ENCODE peak calls at places on chromosomes 4 and X, in four cellular contexts. Q, C, Y and H are unnamed samples.

GRCh38 chr4:137267024-137267423 is 265.3 kb downstream of the PCDH18 start:
- DNase-seq in Y (no peak), Q (no peak), C (no peak), H (no peak)

GRCh38 chr4:66355328-66355727 is 685.0 kb upstream of the EPHA5 start:
- DNase-seq in Y (no peak), Q (no peak), C (no peak), H (no peak)

GRCh38 chr4:2339458-2340271 is 77.8 kb upstream of the MXD4 start:
- DNase-seq in C (no peak), Y (no peak), Q (no peak), H (no peak)

GRCh38 chr4:102564399-102564921 is 63.3 kb downstream of the NFKB1 start:
- DNase-seq in Q (no peak), Y (peak), C (peak), H (peak)

GRCh38 chr4:60757986-60758385 is 442.1 kb upstream of the ADGRL3 start:
- DNase-seq in C (no peak), Y (no peak), Q (no peak), H (no peak)

GRCh38 chr4:40986375-40986774 is 228.0 kb downstream of the APBB2 start:
- DNase-seq in Q (no peak), C (no peak), Y (no peak), H (no peak)

GRCh38 chr4:11817088-11817487 is 388.4 kb upstream of the HS3ST1 start:
- DNase-seq in Q (no peak), C (no peak), Y (no peak), H (no peak)

GRCh38 chr4:165288639-165289428 is 38.6 kb upstream of the MSMO1 start:
- DNase-seq in Q (no peak), C (no peak), Y (no peak), H (no peak)

GRCh38 chrX:52574416-52575275 is 57.8 kb upstream of the XAGE1B start:
- DNase-seq in C (peak), Q (peak), Y (peak), H (peak)

GRCh38 chrX:17072726-17073125 is 126.3 kb downstream of the REPS2 start:
- DNase-seq in Y (no peak), C (no peak), Q (no peak), H (no peak)

GRCh38 chrX:11768039-11768438 is 10.0 kb downstream of the MSL3 start:
- DNase-seq in Q (no peak), C (no peak), Y (no peak), H (no peak)

GRCh38 chr4:65046496-65047101 is 623.7 kb downstream of the EPHA5 start:
- DNase-seq in C (no peak), Q (no peak), Y (no peak), H (no peak)

DNA sequence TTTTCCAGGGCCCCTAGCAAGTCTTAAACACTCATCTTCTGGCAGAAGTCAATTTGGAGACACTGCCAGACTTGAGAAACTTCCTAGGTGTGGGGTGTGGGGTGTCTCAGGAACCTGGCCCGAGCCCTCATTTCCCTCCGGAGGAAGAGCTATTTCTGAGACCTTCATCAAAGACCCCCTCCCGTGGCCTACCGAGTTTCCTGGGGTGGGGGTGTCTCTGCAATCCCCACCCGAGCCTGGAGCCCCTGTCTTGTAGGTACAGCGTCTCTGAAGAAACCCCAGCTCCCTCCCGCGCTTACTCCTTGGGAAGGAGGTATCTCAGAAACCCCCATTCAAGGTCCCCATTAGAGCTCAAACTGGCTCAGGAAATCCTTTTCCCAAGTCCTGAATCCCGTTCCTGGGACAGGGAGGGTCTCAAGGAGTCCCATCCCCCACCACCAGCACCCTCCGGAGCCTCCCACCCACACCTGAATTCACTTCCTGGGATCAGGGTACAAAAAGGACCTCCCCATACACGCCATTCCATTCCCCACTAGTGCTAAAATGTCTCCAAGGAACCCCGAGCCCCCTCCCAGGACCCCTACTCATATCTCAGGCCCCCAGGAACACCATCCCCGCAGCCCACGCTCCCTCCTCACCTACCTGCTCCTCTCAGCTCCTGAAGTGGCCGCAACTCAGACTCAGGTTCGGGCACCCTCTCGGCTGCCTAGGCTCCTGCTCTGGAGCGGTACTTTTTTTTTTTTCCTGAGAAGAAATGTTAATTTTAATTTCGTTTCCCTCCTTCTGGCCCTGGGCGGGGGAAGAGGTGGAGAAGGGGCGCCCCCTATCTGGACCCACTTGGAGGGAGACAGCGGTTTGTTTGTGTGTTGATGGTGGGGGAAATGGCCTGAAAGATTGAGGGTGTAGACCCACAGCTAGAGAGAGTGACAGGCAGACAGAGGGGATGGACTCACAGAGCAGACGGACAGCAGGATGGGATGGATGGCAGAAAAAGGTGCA is 1.1 kb downstream of the SLC38A5 start:
- DNase-seq in C (peak), Y (no peak), Q (peak), H (no peak)
- TF ChIP-seq SPI1 in C (no peak), Y (no peak), Q (no peak), H (no peak)

DNA sequence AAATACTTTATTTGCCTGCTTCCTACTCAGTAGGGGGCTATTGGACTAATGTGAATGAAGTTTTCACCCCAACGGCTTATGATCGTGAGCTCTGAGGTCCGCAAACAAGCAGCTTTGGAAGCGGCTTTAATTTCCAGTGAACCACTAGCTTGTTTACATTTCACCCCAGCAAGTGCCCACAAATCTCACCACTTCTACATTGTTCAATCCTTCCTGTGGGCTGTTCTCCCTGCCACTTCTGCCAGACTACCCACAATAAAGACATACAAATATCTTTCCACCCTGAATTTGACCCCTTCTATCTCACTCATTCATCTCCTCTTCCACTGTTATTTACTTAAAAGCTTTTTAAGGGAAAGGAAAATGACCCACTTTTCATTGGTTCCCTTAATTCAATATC is 98.0 kb downstream of the CDS1 start:
- DNase-seq in Q (no peak), Y (no peak), C (no peak), H (no peak)
- TF ChIP-seq SPI1 in Q (no peak), Y (no peak), C (no peak), H (no peak)

GRCh38 chr4:24912252-24913098 is at the start of gene CCDC149:
- DNase-seq in Y (no peak), Q (peak), C (peak), H (peak)
- TF ChIP-seq SPI1 in Y (no peak), Q (no peak), C (no peak), H (no peak)

DNA sequence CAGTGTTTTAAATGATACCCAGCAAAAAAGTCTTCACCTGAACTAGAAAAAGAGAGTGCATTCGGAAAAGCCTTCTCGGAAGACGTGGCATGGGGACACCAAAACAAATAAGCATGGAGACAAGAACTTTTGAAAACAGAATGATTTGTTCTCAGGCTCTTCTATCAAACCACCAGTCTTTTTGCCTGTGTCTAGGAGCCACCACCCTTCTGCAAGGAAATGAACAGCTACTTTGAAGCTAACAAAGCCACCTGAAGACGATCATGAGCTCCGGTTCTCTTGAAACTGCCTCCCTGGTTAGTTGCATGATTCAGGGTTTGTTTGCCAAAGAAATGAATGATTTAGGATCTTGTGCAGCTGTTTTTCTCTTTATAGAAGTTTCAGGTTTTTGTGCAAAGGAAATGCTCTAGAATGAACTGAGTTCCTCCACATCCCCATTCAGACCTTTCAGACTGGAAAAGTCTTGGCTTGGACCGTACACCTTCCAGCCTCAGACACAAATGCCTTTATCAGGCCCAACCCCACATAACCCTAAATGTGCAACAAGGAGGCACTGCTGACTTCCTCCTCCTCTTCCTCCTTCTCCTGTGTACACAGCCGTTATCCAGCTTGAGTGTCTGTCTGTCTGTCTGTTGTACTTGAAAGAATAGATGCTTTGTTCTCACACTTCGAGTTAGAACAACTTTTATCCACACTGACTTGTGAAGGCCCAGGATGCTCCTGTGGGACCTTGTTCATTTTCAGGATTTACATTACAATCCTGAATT is 334.9 kb upstream of the KLF3 start:
- DNase-seq in C (peak), Q (no peak), Y (no peak), H (no peak)
- TF ChIP-seq SPI1 in C (peak), Q (peak), Y (no peak), H (no peak)

DNA sequence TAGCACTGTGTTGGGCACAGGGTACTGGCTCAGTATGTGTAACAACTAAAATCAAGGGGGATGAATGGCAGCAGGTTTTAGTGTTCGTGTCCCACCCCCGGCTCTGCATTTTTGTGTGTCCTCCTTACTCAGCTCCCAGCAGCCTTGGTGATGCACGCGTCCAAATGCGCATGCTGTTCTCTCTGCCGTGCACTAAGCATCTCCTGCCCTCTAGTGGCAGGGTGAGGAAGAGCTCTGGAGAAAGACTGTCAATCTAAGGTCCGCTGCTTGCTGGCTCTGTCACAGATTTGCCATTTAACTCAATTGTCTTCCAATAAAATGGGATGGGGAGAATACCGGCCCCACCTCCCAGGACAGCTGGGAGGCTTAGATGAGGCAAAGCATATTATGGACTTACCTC is 61.4 kb downstream of the WFS1 start:
- DNase-seq in Q (peak), C (peak), Y (no peak), H (no peak)
- TF ChIP-seq SPI1 in Q (no peak), C (no peak), Y (no peak), H (no peak)

DNA sequence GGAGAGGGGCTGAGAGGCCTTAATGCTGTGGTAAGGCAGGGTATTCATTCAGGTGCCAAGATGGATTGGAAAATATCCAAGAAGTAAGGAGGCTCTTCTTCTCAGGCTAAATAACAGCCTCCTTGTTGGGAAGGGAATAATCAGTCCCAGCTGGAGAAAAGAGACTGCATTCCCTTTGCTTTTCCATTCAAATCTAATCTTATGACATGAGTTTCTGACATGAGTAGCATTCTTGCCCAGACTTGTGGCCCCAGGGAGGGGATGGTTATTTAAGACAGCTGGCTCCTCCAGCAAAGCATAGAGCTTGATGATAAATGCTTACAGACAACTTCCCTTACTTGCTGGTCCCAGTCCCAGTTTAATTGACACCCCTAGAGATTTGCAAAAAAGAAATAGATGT is 98.3 kb downstream of the DCLK2 start:
- DNase-seq in C (no peak), Q (no peak), Y (no peak), H (no peak)
- TF ChIP-seq SPI1 in C (no peak), Q (no peak), Y (no peak), H (no peak)

GRCh38 chr4:21226637-21227538 is 526.6 kb downstream of the PACRGL start:
- DNase-seq in Q (no peak), C (no peak), Y (no peak), H (no peak)
- TF ChIP-seq SPI1 in Q (no peak), C (no peak), Y (no peak), H (no peak)

DNA sequence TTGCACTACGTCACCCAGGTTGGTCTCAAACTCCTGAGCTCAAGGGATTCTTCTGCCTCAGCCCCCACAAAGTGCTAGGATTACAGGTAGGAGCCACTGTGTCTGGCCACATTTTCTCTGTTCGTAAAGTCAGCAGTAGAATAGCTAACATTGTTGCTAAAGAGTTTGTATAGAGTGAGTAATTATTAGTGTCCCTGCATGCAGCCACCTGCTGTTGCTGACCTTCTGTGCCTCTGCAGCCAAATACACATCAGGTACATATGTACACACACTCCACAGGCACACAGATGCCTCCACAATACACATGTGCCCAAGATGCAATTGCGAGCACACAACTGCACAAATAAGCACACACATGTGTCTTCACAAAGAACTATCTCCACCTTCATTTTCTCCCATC is 10.9 kb downstream of the DRD5 start:
- DNase-seq in C (no peak), Y (no peak), Q (no peak), H (no peak)
- TF ChIP-seq SPI1 in C (no peak), Y (no peak), Q (no peak), H (no peak)

GRCh38 chrX:413322-414201 is 26.9 kb upstream of the PPP2R3B start:
- DNase-seq in C (no peak), Y (no peak), Q (no peak), H (no peak)
- TF ChIP-seq SPI1 in C (no peak), Y (no peak), Q (no peak), H (no peak)

GRCh38 chr4:818106-818921 is 7.6 kb downstream of the CPLX1 start:
- DNase-seq in Y (no peak), C (no peak), Q (no peak), H (no peak)

GRCh38 chr4:819401-820229 is 6.3 kb downstream of the CPLX1 start:
- DNase-seq in C (no peak), Q (no peak), Y (no peak), H (no peak)

GRCh38 chr4:814312-814850 is 11.5 kb downstream of the CPLX1 start:
- DNase-seq in Y (no peak), C (no peak), Q (no peak), H (no peak)

GRCh38 chr4:813900-814299 is 12.0 kb downstream of the CPLX1 start:
- DNase-seq in C (no peak), Q (no peak), Y (no peak), H (no peak)

GRCh38 chr4:815464-816146 is 10.3 kb downstream of the CPLX1 start:
- DNase-seq in C (no peak), Y (no peak), Q (no peak), H (no peak)
- TF ChIP-seq SPI1 in C (no peak), Y (no peak), Q (no peak), H (no peak)